ENCODE peak calls at places on chromosomes 2 and 18, in seven cellular contexts. One of them, this sample, is unnamed.

GRCh38 chr18:48623468-48624220 is 84.8 kb downstream of the CTIF start:
- DNase-seq in SK-N-SH: no peak
- DNase-seq in IMR-90: peak
- DNase-seq in GM23248: peak
- DNase-seq in mammary epithelial cell: peak
- DNase-seq in neural progenitor cell: no peak
- DNase-seq in HCT116: no peak
- DNase-seq in this sample: peak

GRCh38 chr2:218367415-218368149 is 10.9 kb downstream of the CATIP start:
- DNase-seq in SK-N-SH: peak
- DNase-seq in IMR-90: peak
- DNase-seq in GM23248: peak
- DNase-seq in mammary epithelial cell: peak
- DNase-seq in neural progenitor cell: peak
- DNase-seq in HCT116: peak
- DNase-seq in this sample: no peak

GRCh38 chr2:133591164-133591563 is 22.9 kb upstream of the NCKAP5 start:
- DNase-seq in SK-N-SH: peak
- DNase-seq in IMR-90: no peak
- DNase-seq in GM23248: peak
- DNase-seq in mammary epithelial cell: no peak
- DNase-seq in neural progenitor cell: no peak
- DNase-seq in HCT116: no peak
- DNase-seq in this sample: no peak

GRCh38 chr2:201929627-201930026 is 104.0 kb upstream of the FZD7 start:
- DNase-seq in SK-N-SH: no peak
- DNase-seq in IMR-90: no peak
- DNase-seq in GM23248: no peak
- DNase-seq in mammary epithelial cell: no peak
- DNase-seq in neural progenitor cell: no peak
- DNase-seq in HCT116: no peak
- DNase-seq in this sample: no peak

GRCh38 chr2:65277791-65278449 is 50.3 kb downstream of the ACTR2 start:
- DNase-seq in SK-N-SH: no peak
- DNase-seq in IMR-90: peak
- DNase-seq in GM23248: peak
- DNase-seq in mammary epithelial cell: no peak
- DNase-seq in neural progenitor cell: no peak
- DNase-seq in HCT116: no peak
- DNase-seq in this sample: no peak

GRCh38 chr2:65137197-65137780 is 7.4 kb upstream of the RAB1A start:
- DNase-seq in SK-N-SH: no peak
- DNase-seq in IMR-90: no peak
- DNase-seq in GM23248: no peak
- DNase-seq in mammary epithelial cell: no peak
- DNase-seq in neural progenitor cell: no peak
- DNase-seq in HCT116: no peak
- DNase-seq in this sample: no peak

GRCh38 chr2:98643496-98644100 is 35.2 kb downstream of the UNC50 start:
- DNase-seq in SK-N-SH: no peak
- DNase-seq in IMR-90: no peak
- DNase-seq in GM23248: no peak
- DNase-seq in mammary epithelial cell: no peak
- DNase-seq in neural progenitor cell: no peak
- DNase-seq in HCT116: no peak
- DNase-seq in this sample: no peak

GRCh38 chr18:58716046-58716766 is 44.9 kb downstream of the MALT1 start:
- DNase-seq in SK-N-SH: no peak
- DNase-seq in IMR-90: peak
- DNase-seq in GM23248: no peak
- DNase-seq in mammary epithelial cell: no peak
- DNase-seq in neural progenitor cell: no peak
- DNase-seq in HCT116: no peak
- DNase-seq in this sample: no peak

GRCh38 chr18:46283895-46284295 is 179.7 kb downstream of the HAUS1 start:
- DNase-seq in SK-N-SH: peak
- DNase-seq in IMR-90: no peak
- DNase-seq in GM23248: no peak
- DNase-seq in mammary epithelial cell: no peak
- DNase-seq in neural progenitor cell: peak
- DNase-seq in HCT116: no peak
- DNase-seq in this sample: no peak

GRCh38 chr18:42545825-42546224 is 569.7 kb downstream of the RIT2 start:
- DNase-seq in SK-N-SH: no peak
- DNase-seq in IMR-90: peak
- DNase-seq in GM23248: peak
- DNase-seq in mammary epithelial cell: peak
- DNase-seq in neural progenitor cell: no peak
- DNase-seq in HCT116: no peak
- DNase-seq in this sample: peak

GRCh38 chr18:58241877-58242276 is 197.9 kb downstream of the NEDD4L start:
- DNase-seq in SK-N-SH: no peak
- DNase-seq in IMR-90: peak
- DNase-seq in GM23248: peak
- DNase-seq in mammary epithelial cell: peak
- DNase-seq in neural progenitor cell: no peak
- DNase-seq in HCT116: no peak
- DNase-seq in this sample: no peak

GRCh38 chr2:117902933-117903332 is 88.4 kb downstream of the DDX18 start:
- DNase-seq in SK-N-SH: no peak
- DNase-seq in IMR-90: no peak
- DNase-seq in GM23248: no peak
- DNase-seq in mammary epithelial cell: no peak
- DNase-seq in neural progenitor cell: no peak
- DNase-seq in HCT116: no peak
- DNase-seq in this sample: no peak

GRCh38 chr2:10901160-10901559 is 10.6 kb upstream of the KCNF1 start:
- DNase-seq in SK-N-SH: no peak
- DNase-seq in IMR-90: peak
- DNase-seq in GM23248: peak
- DNase-seq in mammary epithelial cell: peak
- DNase-seq in neural progenitor cell: no peak
- DNase-seq in HCT116: peak
- DNase-seq in this sample: peak

GRCh38 chr2:218876562-218877219 is 4.0 kb upstream of the WNT10A start:
- DNase-seq in SK-N-SH: peak
- DNase-seq in IMR-90: peak
- DNase-seq in GM23248: peak
- DNase-seq in mammary epithelial cell: peak
- DNase-seq in neural progenitor cell: peak
- DNase-seq in HCT116: peak
- DNase-seq in this sample: no peak

GRCh38 chr2:167013227-167013626 is 124.9 kb downstream of the XIRP2 start:
- DNase-seq in SK-N-SH: no peak
- DNase-seq in IMR-90: peak
- DNase-seq in GM23248: no peak
- DNase-seq in mammary epithelial cell: no peak
- DNase-seq in neural progenitor cell: no peak
- DNase-seq in HCT116: no peak
- DNase-seq in this sample: no peak

GRCh38 chr2:197813093-197813787 is 8.8 kb downstream of the PLCL1 start:
- DNase-seq in SK-N-SH: peak
- DNase-seq in IMR-90: peak
- DNase-seq in GM23248: peak
- DNase-seq in mammary epithelial cell: peak
- DNase-seq in neural progenitor cell: no peak
- DNase-seq in HCT116: peak
- DNase-seq in this sample: peak

GRCh38 chr2:45771251-45771650 is 119.8 kb downstream of the PRKCE start:
- DNase-seq in SK-N-SH: peak
- DNase-seq in IMR-90: peak
- DNase-seq in GM23248: peak
- DNase-seq in mammary epithelial cell: no peak
- DNase-seq in neural progenitor cell: peak
- DNase-seq in HCT116: no peak
- DNase-seq in this sample: no peak

GRCh38 chr18:10041180-10041579 is 127.4 kb downstream of the VAPA start:
- DNase-seq in SK-N-SH: no peak
- DNase-seq in IMR-90: peak
- DNase-seq in GM23248: no peak
- DNase-seq in mammary epithelial cell: no peak
- DNase-seq in neural progenitor cell: no peak
- DNase-seq in HCT116: no peak
- DNase-seq in this sample: no peak

GRCh38 chr2:183010112-183010511 is 28.1 kb downstream of the NCKAP1 start:
- DNase-seq in SK-N-SH: no peak
- DNase-seq in IMR-90: peak
- DNase-seq in GM23248: peak
- DNase-seq in mammary epithelial cell: peak
- DNase-seq in neural progenitor cell: peak
- DNase-seq in HCT116: peak
- DNase-seq in this sample: no peak

GRCh38 chr2:10452334-10452733 is 4.2 kb upstream of the ODC1 start:
- DNase-seq in SK-N-SH: peak
- DNase-seq in IMR-90: peak
- DNase-seq in GM23248: peak
- DNase-seq in mammary epithelial cell: peak
- DNase-seq in neural progenitor cell: no peak
- DNase-seq in HCT116: no peak
- DNase-seq in this sample: no peak

GRCh38 chr2:127776122-127776780 is 34.7 kb downstream of the WDR33 start:
- DNase-seq in SK-N-SH: no peak
- DNase-seq in IMR-90: peak
- DNase-seq in GM23248: peak
- DNase-seq in mammary epithelial cell: no peak
- DNase-seq in neural progenitor cell: no peak
- DNase-seq in HCT116: no peak
- DNase-seq in this sample: no peak

GRCh38 chr2:98804736-98805135 is 73.8 kb upstream of the MGAT4A start:
- DNase-seq in SK-N-SH: no peak
- DNase-seq in IMR-90: no peak
- DNase-seq in GM23248: no peak
- DNase-seq in mammary epithelial cell: no peak
- DNase-seq in neural progenitor cell: no peak
- DNase-seq in HCT116: no peak
- DNase-seq in this sample: no peak

GRCh38 chr2:136178941-136179601 is 61.1 kb upstream of the CXCR4 start:
- DNase-seq in SK-N-SH: no peak
- DNase-seq in IMR-90: no peak
- DNase-seq in GM23248: no peak
- DNase-seq in mammary epithelial cell: no peak
- DNase-seq in neural progenitor cell: no peak
- DNase-seq in HCT116: no peak
- DNase-seq in this sample: no peak

GRCh38 chr18:6401687-6402086 is 13.0 kb downstream of the L3MBTL4 start:
- DNase-seq in SK-N-SH: no peak
- DNase-seq in IMR-90: no peak
- DNase-seq in GM23248: no peak
- DNase-seq in mammary epithelial cell: no peak
- DNase-seq in neural progenitor cell: peak
- DNase-seq in HCT116: no peak
- DNase-seq in this sample: no peak

GRCh38 chr2:148615446-148615845 is 29.1 kb upstream of the EPC2 start:
- DNase-seq in SK-N-SH: peak
- DNase-seq in IMR-90: no peak
- DNase-seq in GM23248: no peak
- DNase-seq in mammary epithelial cell: no peak
- DNase-seq in neural progenitor cell: no peak
- DNase-seq in HCT116: no peak
- DNase-seq in this sample: no peak
- H2AFZ ChIP-seq in SK-N-SH: peak
- H2AFZ ChIP-seq in IMR-90: no peak
- H2AFZ ChIP-seq in GM23248: no peak
- H2AFZ ChIP-seq in mammary epithelial cell: peak
- H2AFZ ChIP-seq in neural progenitor cell: peak
- H2AFZ ChIP-seq in HCT116: peak
- H2AFZ ChIP-seq in this sample: no peak

DNA sequence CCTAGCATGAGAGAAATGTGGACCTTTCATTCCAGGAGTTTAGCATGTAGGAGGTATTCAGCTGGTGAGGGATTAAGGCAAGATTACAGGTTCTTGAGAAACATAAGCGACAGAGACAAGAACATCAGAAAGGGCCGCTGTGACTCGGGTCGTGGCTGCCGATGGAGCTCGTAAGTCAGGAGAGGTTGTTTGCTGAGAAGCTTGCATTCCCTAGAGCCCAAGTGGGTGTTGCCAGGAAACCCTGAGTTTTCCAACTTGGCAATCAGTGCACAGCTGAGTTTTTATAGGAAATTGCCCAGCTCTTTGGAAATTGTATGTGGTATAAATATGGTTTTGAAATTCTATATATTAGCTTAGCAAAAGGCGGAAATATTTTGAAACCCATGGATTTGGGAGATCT is 46.4 kb upstream of the CYP1B1 start:
- DNase-seq in SK-N-SH: no peak
- DNase-seq in IMR-90: no peak
- DNase-seq in GM23248: peak
- DNase-seq in mammary epithelial cell: no peak
- DNase-seq in neural progenitor cell: no peak
- DNase-seq in HCT116: no peak
- DNase-seq in this sample: no peak
- H2AFZ ChIP-seq in SK-N-SH: no peak
- H2AFZ ChIP-seq in IMR-90: no peak
- H2AFZ ChIP-seq in GM23248: peak
- H2AFZ ChIP-seq in mammary epithelial cell: no peak
- H2AFZ ChIP-seq in neural progenitor cell: no peak
- H2AFZ ChIP-seq in HCT116: no peak
- H2AFZ ChIP-seq in this sample: no peak

DNA sequence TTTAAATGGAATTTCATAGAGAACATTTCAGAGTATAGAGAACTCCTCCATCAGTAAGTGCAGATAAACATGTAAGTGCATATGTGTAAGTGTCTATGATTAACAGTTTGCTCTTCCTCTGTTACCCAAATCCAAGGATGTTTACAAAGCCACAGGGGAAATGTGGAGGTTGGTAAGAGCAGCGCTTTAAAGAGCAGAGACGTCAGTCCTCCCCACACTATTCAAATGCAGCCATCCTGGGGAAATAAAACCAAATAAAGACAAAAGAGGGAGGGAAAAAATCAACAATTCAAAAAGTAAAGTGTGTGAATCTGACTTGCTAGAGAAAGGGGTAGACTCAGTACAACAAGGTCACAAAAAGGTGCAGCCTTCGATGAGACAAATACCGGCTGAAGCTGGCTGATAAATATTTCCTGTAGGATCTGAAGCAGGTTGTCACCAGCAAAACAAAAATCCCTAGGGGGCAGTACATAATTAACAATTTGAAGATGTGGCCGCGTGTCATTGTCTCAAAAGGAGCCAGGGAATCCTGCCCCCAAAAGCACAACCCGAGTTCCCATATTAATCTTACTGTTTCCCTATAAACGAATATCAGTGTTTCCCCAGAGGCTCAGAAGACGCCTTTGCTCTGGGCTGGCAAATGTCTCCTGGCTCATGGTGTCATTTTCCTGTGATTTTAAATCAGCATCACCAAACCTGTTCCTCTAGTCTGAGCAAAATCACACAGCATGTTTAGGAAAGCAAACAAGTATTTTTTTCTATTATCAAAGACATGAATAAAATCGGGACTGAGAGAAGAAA is 216.5 kb downstream of the CDCA7 start:
- DNase-seq in SK-N-SH: peak
- DNase-seq in IMR-90: peak
- DNase-seq in GM23248: peak
- DNase-seq in mammary epithelial cell: peak
- DNase-seq in neural progenitor cell: peak
- DNase-seq in HCT116: peak
- DNase-seq in this sample: no peak
- H2AFZ ChIP-seq in SK-N-SH: no peak
- H2AFZ ChIP-seq in IMR-90: peak
- H2AFZ ChIP-seq in GM23248: peak
- H2AFZ ChIP-seq in mammary epithelial cell: peak
- H2AFZ ChIP-seq in neural progenitor cell: peak
- H2AFZ ChIP-seq in HCT116: no peak
- H2AFZ ChIP-seq in this sample: peak

GRCh38 chr2:71467180-71467815 is 13.9 kb downstream of the DYSF start:
- DNase-seq in SK-N-SH: no peak
- DNase-seq in IMR-90: no peak
- DNase-seq in GM23248: no peak
- DNase-seq in mammary epithelial cell: no peak
- DNase-seq in neural progenitor cell: no peak
- DNase-seq in HCT116: no peak
- DNase-seq in this sample: no peak
- H2AFZ ChIP-seq in SK-N-SH: peak
- H2AFZ ChIP-seq in IMR-90: peak
- H2AFZ ChIP-seq in GM23248: peak
- H2AFZ ChIP-seq in mammary epithelial cell: peak
- H2AFZ ChIP-seq in neural progenitor cell: peak
- H2AFZ ChIP-seq in HCT116: peak
- H2AFZ ChIP-seq in this sample: peak

This sample was measured in keratinocyte.